ENCODE peak calls at places on chromosomes 5 and 9, in six cellular contexts. One of them, this sample, is unnamed.
A peak's percentile ranks its signal among the peaks of the same experiment; 100 is the strongest.

GRCh38 chr5:35067985-35068384 is 20.2 kb upstream of the AGXT2 start:
- DNase-seq in memory B cell: no peak
- DNase-seq in stimulated activated naive CD4-positive, alpha-beta T cell: no peak
- DNase-seq in AG09309: no peak
- DNase-seq in activated T-cell treated with anti-CD3 and anti-CD28 coated beads for 1 hour: no peak
- DNase-seq in aorta: no peak
- DNase-seq in this sample: no peak

GRCh38 chr9:74940600-74940999 is 12.1 kb downstream of the C9orf40 start:
- DNase-seq in memory B cell: no peak
- DNase-seq in stimulated activated naive CD4-positive, alpha-beta T cell: no peak
- DNase-seq in AG09309: no peak
- DNase-seq in activated T-cell treated with anti-CD3 and anti-CD28 coated beads for 1 hour: no peak
- DNase-seq in aorta: no peak
- DNase-seq in this sample: no peak

GRCh38 chr5:160260881-160261815 is 31.8 kb downstream of the FABP6 start:
- DNase-seq in memory B cell: no peak
- DNase-seq in stimulated activated naive CD4-positive, alpha-beta T cell: no peak
- DNase-seq in AG09309: peak; percentile 4
- DNase-seq in activated T-cell treated with anti-CD3 and anti-CD28 coated beads for 1 hour: no peak
- DNase-seq in aorta: no peak
- DNase-seq in this sample: no peak

GRCh38 chr5:72018158-72018803 is 89.0 kb upstream of the MAP1B start:
- DNase-seq in memory B cell: peak; percentile 44
- DNase-seq in stimulated activated naive CD4-positive, alpha-beta T cell: no peak
- DNase-seq in AG09309: no peak
- DNase-seq in activated T-cell treated with anti-CD3 and anti-CD28 coated beads for 1 hour: peak; percentile 40
- DNase-seq in aorta: peak; percentile 59
- DNase-seq in this sample: peak; percentile 16

GRCh38 chr5:130324953-130325671 is 420.8 kb downstream of the CHSY3 start:
- DNase-seq in memory B cell: no peak
- DNase-seq in stimulated activated naive CD4-positive, alpha-beta T cell: no peak
- DNase-seq in AG09309: no peak
- DNase-seq in activated T-cell treated with anti-CD3 and anti-CD28 coated beads for 1 hour: no peak
- DNase-seq in aorta: no peak
- DNase-seq in this sample: no peak

GRCh38 chr9:111661802-111662491 is 542 bp downstream of the GNG10 start:
- DNase-seq in memory B cell: peak; percentile 3
- DNase-seq in stimulated activated naive CD4-positive, alpha-beta T cell: no peak
- DNase-seq in AG09309: no peak
- DNase-seq in activated T-cell treated with anti-CD3 and anti-CD28 coated beads for 1 hour: peak; percentile 5
- DNase-seq in aorta: peak; percentile 59
- DNase-seq in this sample: peak; percentile 16

GRCh38 chr5:83567741-83568530 is 96.4 kb downstream of the VCAN start:
- DNase-seq in memory B cell: no peak
- DNase-seq in stimulated activated naive CD4-positive, alpha-beta T cell: no peak
- DNase-seq in AG09309: peak; percentile 92
- DNase-seq in activated T-cell treated with anti-CD3 and anti-CD28 coated beads for 1 hour: no peak
- DNase-seq in aorta: no peak
- DNase-seq in this sample: no peak

GRCh38 chr5:875931-876330 is 16.7 kb downstream of the BRD9 start:
- DNase-seq in memory B cell: no peak
- DNase-seq in stimulated activated naive CD4-positive, alpha-beta T cell: no peak
- DNase-seq in AG09309: no peak
- DNase-seq in activated T-cell treated with anti-CD3 and anti-CD28 coated beads for 1 hour: no peak
- DNase-seq in aorta: no peak
- DNase-seq in this sample: no peak

GRCh38 chr9:35318741-35319140 is 156.9 kb downstream of the UNC13B start:
- DNase-seq in memory B cell: no peak
- DNase-seq in stimulated activated naive CD4-positive, alpha-beta T cell: no peak
- DNase-seq in AG09309: no peak
- DNase-seq in activated T-cell treated with anti-CD3 and anti-CD28 coated beads for 1 hour: no peak
- DNase-seq in aorta: no peak
- DNase-seq in this sample: no peak

GRCh38 chr5:73274870-73275756 is 102.1 kb downstream of the TMEM174 start:
- DNase-seq in memory B cell: no peak
- DNase-seq in stimulated activated naive CD4-positive, alpha-beta T cell: no peak
- DNase-seq in AG09309: no peak
- DNase-seq in activated T-cell treated with anti-CD3 and anti-CD28 coated beads for 1 hour: no peak
- DNase-seq in aorta: peak; percentile 59
- DNase-seq in this sample: no peak

GRCh38 chr5:159878988-159879471 is 37.3 kb upstream of the ADRA1B start:
- DNase-seq in memory B cell: no peak
- DNase-seq in stimulated activated naive CD4-positive, alpha-beta T cell: no peak
- DNase-seq in AG09309: peak; percentile 48
- DNase-seq in activated T-cell treated with anti-CD3 and anti-CD28 coated beads for 1 hour: no peak
- DNase-seq in aorta: peak; percentile 80
- DNase-seq in this sample: no peak

GRCh38 chr9:6055213-6055612 is 39.8 kb upstream of the RANBP6 start:
- DNase-seq in memory B cell: peak; percentile 56
- DNase-seq in stimulated activated naive CD4-positive, alpha-beta T cell: peak; percentile 53
- DNase-seq in AG09309: peak; percentile 97
- DNase-seq in activated T-cell treated with anti-CD3 and anti-CD28 coated beads for 1 hour: no peak
- DNase-seq in aorta: no peak
- DNase-seq in this sample: peak; percentile 35

GRCh38 chr9:129559506-129559881 is 61.4 kb downstream of the C9orf50 start:
- DNase-seq in memory B cell: no peak
- DNase-seq in stimulated activated naive CD4-positive, alpha-beta T cell: no peak
- DNase-seq in AG09309: no peak
- DNase-seq in activated T-cell treated with anti-CD3 and anti-CD28 coated beads for 1 hour: no peak
- DNase-seq in aorta: no peak
- DNase-seq in this sample: no peak

GRCh38 chr5:140346348-140347221 is at the start of gene HBEGF:
- DNase-seq in memory B cell: peak; percentile 57
- DNase-seq in stimulated activated naive CD4-positive, alpha-beta T cell: peak; percentile 11
- DNase-seq in AG09309: no peak
- DNase-seq in activated T-cell treated with anti-CD3 and anti-CD28 coated beads for 1 hour: peak; percentile 30
- DNase-seq in aorta: peak; percentile 87
- DNase-seq in this sample: no peak

GRCh38 chr9:101398930-101399640 is 434 bp downstream of the ZNF189 start:
- DNase-seq in memory B cell: no peak
- DNase-seq in stimulated activated naive CD4-positive, alpha-beta T cell: no peak
- DNase-seq in AG09309: no peak
- DNase-seq in activated T-cell treated with anti-CD3 and anti-CD28 coated beads for 1 hour: no peak
- DNase-seq in aorta: no peak
- DNase-seq in this sample: no peak

GRCh38 chr9:108257387-108257786 is 598.4 kb downstream of the ACTL7B start:
- DNase-seq in memory B cell: no peak
- DNase-seq in stimulated activated naive CD4-positive, alpha-beta T cell: no peak
- DNase-seq in AG09309: no peak
- DNase-seq in activated T-cell treated with anti-CD3 and anti-CD28 coated beads for 1 hour: no peak
- DNase-seq in aorta: no peak
- DNase-seq in this sample: no peak

This sample was measured in central memory CD8-positive, alpha-beta T cell.